ENCODE peak calls at places on chromosomes 7 and 10, in seven cellular contexts. W is GM23338, H is SK-N-SH, R is K562, M is sigmoid colon, A is stomach, V is SK-N-MC. K is an unnamed sample.

GRCh38 chr7:3119963-3120362 is 76.3 kb upstream of the CARD11 start:
- DNase-seq in W (no peak), H (no peak), R (no peak), M (no peak), A (no peak), V (no peak), K (no peak)

GRCh38 chr10:3336673-3337293 is 164.2 kb upstream of the PITRM1 start:
- DNase-seq in W (no peak), H (no peak), R (no peak), M (no peak), A (no peak), V (no peak), K (no peak)

GRCh38 chr7:157004050-157004838 is 6.2 kb downstream of the MNX1 start:
- DNase-seq in W (no peak), H (peak; percentile 88), R (no peak), M (no peak), A (no peak), V (no peak), K (no peak)

GRCh38 chr7:94654764-94655561 is 970 bp downstream of the SGCE start:
- DNase-seq in W (peak; percentile 48), H (peak; percentile 70), R (no peak), M (peak; percentile 72), A (no peak), V (no peak), K (no peak)

GRCh38 chr10:201328-201771 is 66.1 kb downstream of the ZMYND11 start:
- DNase-seq in W (peak; percentile 10), H (no peak), R (no peak), M (no peak), A (no peak), V (no peak), K (no peak)

GRCh38 chr7:518630-519428 is 817 bp downstream of the PDGFA start:
- DNase-seq in W (peak; percentile 74), H (peak; percentile 85), R (peak; percentile 74), M (peak; percentile 92), A (peak; percentile 89), V (no peak), K (no peak)

GRCh38 chr10:58755688-58756087 is 243.0 kb downstream of the BICC1 start:
- DNase-seq in W (no peak), H (no peak), R (no peak), M (peak; percentile 75), A (no peak), V (no peak), K (no peak)

GRCh38 chr10:94617389-94617944 is 66.1 kb upstream of the CYP2C18 start:
- DNase-seq in W (no peak), H (no peak), R (no peak), M (no peak), A (no peak), V (no peak), K (no peak)

GRCh38 chr10:119860866-119861601 is 11.6 kb downstream of the MCMBP start:
- DNase-seq in W (no peak), H (no peak), R (no peak), M (no peak), A (no peak), V (no peak), K (no peak)

GRCh38 chr10:123134915-123135414 is 805 bp upstream of the HMX3 start:
- DNase-seq in W (peak; percentile 42), H (peak; percentile 59), R (peak; percentile 92), M (no peak), A (no peak), V (no peak), K (peak; percentile 61)

GRCh38 chr7:101506531-101506930 is 122.6 kb downstream of the MYL10 start:
- DNase-seq in W (no peak), H (no peak), R (no peak), M (no peak), A (no peak), V (no peak), K (no peak)

GRCh38 chr7:2514473-2515423 is 4.8 kb upstream of the LFNG start:
- DNase-seq in W (no peak), H (no peak), R (no peak), M (no peak), A (no peak), V (no peak), K (no peak)

GRCh38 chr10:121851791-121852190 is 76.0 kb downstream of the ATE1 start:
- DNase-seq in W (peak; percentile 11), H (no peak), R (no peak), M (no peak), A (no peak), V (no peak), K (no peak)

GRCh38 chr10:68153473-68154210 is 44.4 kb downstream of the MYPN start:
- DNase-seq in W (peak; percentile 88), H (peak; percentile 54), R (no peak), M (no peak), A (peak; percentile 32), V (peak; percentile 18), K (no peak)

GRCh38 chr10:123538401-123539320 is 127.5 kb upstream of the GPR26 start:
- DNase-seq in W (peak; percentile 56), H (no peak), R (no peak), M (no peak), A (no peak), V (no peak), K (no peak)

GRCh38 chr7:113831509-113831908 is 87.3 kb downstream of the PPP1R3A start:
- DNase-seq in W (peak; percentile 29), H (no peak), R (no peak), M (no peak), A (no peak), V (no peak), K (no peak)

GRCh38 chr7:90726120-90726519 is 130.0 kb downstream of the CDK14 start:
- DNase-seq in W (no peak), H (no peak), R (no peak), M (no peak), A (no peak), V (no peak), K (no peak)

GRCh38 chr7:25823571-25823970 is 328.4 kb upstream of the NFE2L3 start:
- DNase-seq in W (no peak), H (no peak), R (no peak), M (no peak), A (no peak), V (no peak), K (no peak)

GRCh38 chr7:124930173-124930623 is 573 bp upstream of the POT1 start:
- DNase-seq in W (no peak), H (no peak), R (no peak), M (no peak), A (no peak), V (no peak), K (no peak)

GRCh38 chr10:115491526-115492140 is 398.5 kb downstream of the ATRNL1 start:
- DNase-seq in W (no peak), H (no peak), R (no peak), M (no peak), A (no peak), V (no peak), K (no peak)

GRCh38 chr10:33015798-33016547 is 57.9 kb upstream of the ITGB1 start:
- DNase-seq in W (no peak), H (no peak), R (no peak), M (no peak), A (no peak), V (no peak), K (no peak)

GRCh38 chr10:26858707-26859034 is 2.1 kb downstream of the ABI1 start:
- DNase-seq in W (no peak), H (no peak), R (no peak), M (no peak), A (no peak), V (no peak), K (no peak)

GRCh38 chr10:91643700-91644099 is 10.8 kb upstream of the PPP1R3C start:
- DNase-seq in W (peak; percentile 66), H (no peak), R (no peak), M (no peak), A (peak; percentile 47), V (no peak), K (no peak)

GRCh38 chr7:26013551-26014083 is 138.4 kb upstream of the NFE2L3 start:
- DNase-seq in W (no peak), H (peak; percentile 22), R (no peak), M (no peak), A (no peak), V (no peak), K (no peak)

GRCh38 chr7:48298779-48299178 is 127.5 kb downstream of the ABCA13 start:
- DNase-seq in W (no peak), H (no peak), R (no peak), M (no peak), A (no peak), V (no peak), K (no peak)

DNA sequence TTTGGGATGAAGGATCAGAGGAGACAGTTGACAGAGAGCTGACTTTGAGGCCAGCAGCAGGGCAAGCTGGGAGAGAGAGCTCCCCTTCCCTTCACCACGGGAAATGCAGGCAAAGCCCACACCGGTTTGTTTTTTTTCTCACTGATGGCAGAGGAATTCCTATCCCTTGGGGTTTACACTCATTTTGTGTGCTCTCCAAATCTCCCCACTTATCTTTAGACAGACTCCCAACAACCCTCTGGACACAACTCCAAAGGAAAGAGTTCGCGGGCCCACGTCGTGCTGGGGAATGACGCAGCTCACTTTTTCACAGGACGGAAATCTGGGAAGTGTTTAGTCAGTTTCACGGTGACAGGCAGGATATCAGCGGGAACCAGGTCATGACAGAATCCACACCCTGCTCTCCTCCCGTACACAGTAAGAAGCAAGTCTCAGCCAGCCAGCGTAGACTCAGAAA is 68.3 kb upstream of the FAM171A1 start:
- DNase-seq in W (peak; percentile 65), H (peak; percentile 51), R (peak; percentile 32), M (peak; percentile 70), A (no peak), V (no peak), K (no peak)
- TF ChIP-seq POLR2AphosphoS5 in W (no peak), H (no peak), R (no peak), M (peak; percentile 7), A (no peak), V (no peak), K (no peak)

GRCh38 chr10:17001961-17002749 is 127.5 kb downstream of the CUBN start:
- DNase-seq in W (no peak), H (no peak), R (no peak), M (no peak), A (no peak), V (no peak), K (no peak)
- TF ChIP-seq POLR2AphosphoS5 in W (no peak), H (no peak), R (no peak), M (peak; percentile 39), A (peak; percentile 29), V (no peak), K (no peak)

GRCh38 chr10:63114031-63114814 is 18.9 kb upstream of the NRBF2 start:
- DNase-seq in W (no peak), H (no peak), R (no peak), M (peak; percentile 93), A (peak; percentile 46), V (no peak), K (no peak)
- TF ChIP-seq POLR2AphosphoS5 in W (no peak), H (no peak), R (no peak), M (peak; percentile 85), A (peak; percentile 96), V (no peak), K (no peak)

GRCh38 chr10:73495226-73495883 is 469 bp downstream of the PPP3CB start:
- DNase-seq in W (peak; percentile 70), H (peak; percentile 89), R (no peak), M (peak; percentile 93), A (peak; percentile 93), V (no peak), K (peak; percentile 84)
- TF ChIP-seq POLR2AphosphoS5 in W (no peak), H (peak; percentile 51), R (peak; percentile 78), M (peak; percentile 78), A (peak; percentile 46), V (no peak), K (peak; percentile 75)

GRCh38 chr7:127870231-127870907 is 160.9 kb downstream of the LRRC4 start:
- DNase-seq in W (no peak), H (no peak), R (no peak), M (no peak), A (no peak), V (no peak), K (no peak)
- TF ChIP-seq POLR2AphosphoS5 in W (no peak), H (no peak), R (no peak), M (no peak), A (no peak), V (no peak), K (no peak)